ENCODE peak calls at places on chromosomes 16 and 17, in nine cellular contexts. R is LoVo, F is NCI-H1694, A is A673, C is NCI-H2029, G is mucosa of gallbladder, M is lower lobe of right lung, J is EH, W is RPMI7951. K is an unnamed sample.

GRCh38 chr16:88792078-88792550 is 7.1 kb upstream of the PIEZO1 start:
- DNase-seq in R (no peak), F (no peak), A (no peak), C (no peak), G (no peak), M (no peak), J (peak), W (peak), K (no peak)

GRCh38 chr17:78665952-78666920 is 89.0 kb upstream of the DNAH17 start:
- DNase-seq in R (peak), F (no peak), A (no peak), C (no peak), G (peak), M (peak), J (peak), W (no peak), K (no peak)

GRCh38 chr17:65459667-65460415 is 101.6 kb downstream of the AXIN2 start:
- DNase-seq in R (no peak), F (no peak), A (no peak), C (no peak), G (no peak), M (no peak), J (no peak), W (no peak), K (no peak)

GRCh38 chr16:51392651-51393187 is 241.6 kb upstream of the SALL1 start:
- DNase-seq in R (no peak), F (no peak), A (peak), C (no peak), G (no peak), M (no peak), J (peak), W (peak), K (peak)

GRCh38 chr16:74726736-74727135 is 26.1 kb upstream of the MLKL start:
- DNase-seq in R (no peak), F (peak), A (peak), C (no peak), G (no peak), M (no peak), J (no peak), W (peak), K (no peak)

GRCh38 chr16:88318521-88318920 is 64.2 kb upstream of the ZNF469 start:
- DNase-seq in R (no peak), F (no peak), A (no peak), C (no peak), G (no peak), M (no peak), J (no peak), W (no peak), K (no peak)

GRCh38 chr17:7634384-7634783 is 4.4 kb downstream of the SHBG start:
- DNase-seq in R (no peak), F (peak), A (peak), C (no peak), G (no peak), M (no peak), J (peak), W (peak), K (no peak)

GRCh38 chr16:21300309-21301167 is 22.4 kb upstream of the CRYM start:
- DNase-seq in R (peak), F (peak), A (peak), C (peak), G (peak), M (peak), J (peak), W (peak), K (peak)

GRCh38 chr16:48081656-48082055 is 74.1 kb downstream of the ABCC12 start:
- DNase-seq in R (no peak), F (no peak), A (no peak), C (peak), G (no peak), M (no peak), J (peak), W (peak), K (peak)

GRCh38 chr17:47806026-47806912 is 15.3 kb downstream of the OSBPL7 start:
- DNase-seq in R (no peak), F (no peak), A (no peak), C (no peak), G (no peak), M (no peak), J (no peak), W (no peak), K (no peak)

GRCh38 chr17:81656835-81657234 is 493 bp upstream of the PDE6G start:
- DNase-seq in R (no peak), F (no peak), A (no peak), C (no peak), G (no peak), M (no peak), J (no peak), W (no peak), K (no peak)

GRCh38 chr17:14019186-14019956 is 49.9 kb upstream of the COX10 start:
- DNase-seq in R (no peak), F (no peak), A (no peak), C (no peak), G (no peak), M (no peak), J (peak), W (peak), K (peak)

GRCh38 chr17:82009413-82009812 is 13.3 kb downstream of the CENPX start:
- DNase-seq in R (no peak), F (no peak), A (no peak), C (no peak), G (no peak), M (no peak), J (no peak), W (no peak), K (no peak)

GRCh38 chr17:8503807-8504206 is 68.1 kb downstream of the NDEL1 start:
- DNase-seq in R (no peak), F (no peak), A (no peak), C (no peak), G (no peak), M (no peak), J (no peak), W (no peak), K (no peak)

GRCh38 chr17:63698886-63699637 is 863 bp downstream of the LIMD2 start:
- DNase-seq in R (no peak), F (no peak), A (peak), C (no peak), G (peak), M (peak), J (peak), W (peak), K (peak)

GRCh38 chr17:83050651-83051422 is 28.6 kb upstream of the METRNL start:
- DNase-seq in R (no peak), F (no peak), A (no peak), C (peak), G (no peak), M (no peak), J (no peak), W (no peak), K (no peak)